ENCODE peak calls at places on chromosomes 5 and 9, in five cellular contexts. S, Q, R, E and L are unnamed samples.

GRCh38 chr5:79990598-79991507 is at the start of gene MTX3:
- DNase-seq in E (peak), R (peak), Q (peak), S (peak), L (peak)

GRCh38 chr5:33936381-33937016 is at the start of gene RXFP3:
- DNase-seq in S (no peak), Q (no peak), E (peak), R (no peak), L (no peak)

GRCh38 chr5:81789033-81789432 is 38.1 kb upstream of the SSBP2 start:
- DNase-seq in R (no peak), S (no peak), Q (no peak), E (peak), L (no peak)

GRCh38 chr5:138330813-138331448 is 673 bp downstream of the CDC25C start:
- DNase-seq in S (no peak), Q (no peak), E (no peak), R (no peak), L (no peak)

GRCh38 chr5:89255845-89256463 is 373.0 kb upstream of the MEF2C start:
- DNase-seq in E (peak), R (no peak), S (no peak), Q (no peak), L (no peak)

GRCh38 chr5:171537463-171537862 is 118.0 kb downstream of the FGF18 start:
- DNase-seq in E (peak), R (no peak), Q (no peak), S (no peak), L (no peak)

GRCh38 chr5:136046231-136046630 is 17.4 kb downstream of the TGFBI start:
- DNase-seq in R (no peak), Q (no peak), S (no peak), E (no peak), L (no peak)

GRCh38 chr9:131709741-131710499 is 30.0 kb downstream of the RAPGEF1 start:
- DNase-seq in Q (no peak), R (peak), S (no peak), E (peak), L (peak)

GRCh38 chr5:52743970-52744369 is 43.7 kb upstream of the ITGA1 start:
- DNase-seq in E (peak), Q (no peak), R (no peak), S (no peak), L (peak)

GRCh38 chr5:58582004-58582403 is 871 bp upstream of the RAB3C start:
- DNase-seq in E (no peak), R (no peak), Q (no peak), S (no peak), L (no peak)

GRCh38 chr5:80346055-80346454 is 26.3 kb downstream of the SPZ1 start:
- DNase-seq in Q (no peak), R (peak), S (no peak), E (no peak), L (peak)

GRCh38 chr5:143577554-143577953 is 174.1 kb upstream of the NR3C1 start:
- DNase-seq in S (no peak), R (no peak), E (no peak), Q (no peak), L (no peak)

GRCh38 chr5:168874713-168875380 is 295.7 kb upstream of the PANK3 start:
- DNase-seq in Q (no peak), R (no peak), S (no peak), E (no peak), L (no peak)

GRCh38 chr9:93536167-93536566 is 40.2 kb upstream of the PHF2 start:
- DNase-seq in E (no peak), Q (no peak), S (no peak), R (no peak), L (no peak)

GRCh38 chr5:138230981-138231589 is 18.0 kb upstream of the CDC23 start:
- DNase-seq in R (no peak), Q (no peak), E (peak), S (no peak), L (no peak)

GRCh38 chr9:89256225-89256624 is 54.8 kb upstream of the CKS2 start:
- DNase-seq in S (no peak), R (no peak), E (no peak), Q (no peak), L (no peak)

GRCh38 chr9:92911496-92912475 is 33.9 kb upstream of the ZNF484 start:
- DNase-seq in Q (no peak), E (no peak), S (no peak), R (no peak), L (no peak)

GRCh38 chr5:6772886-6773285 is 59.7 kb downstream of the TENT4A start:
- DNase-seq in Q (no peak), E (no peak), R (no peak), S (no peak), L (no peak)

GRCh38 chr5:178114325-178115135 is 1.2 kb downstream of the N4BP3 start:
- DNase-seq in E (no peak), S (no peak), Q (no peak), R (no peak), L (peak)

GRCh38 chr5:33852837-33853236 is 39.0 kb downstream of the ADAMTS12 start:
- DNase-seq in Q (no peak), S (no peak), E (no peak), R (no peak), L (no peak)

GRCh38 chr5:72487151-72487550 is 20.1 kb downstream of the ZNF366 start:
- DNase-seq in Q (no peak), R (no peak), S (no peak), E (no peak), L (no peak)

GRCh38 chr5:375336-375920 is 53.9 kb downstream of the AHRR start:
- DNase-seq in E (no peak), R (no peak), Q (no peak), S (peak), L (no peak)

GRCh38 chr9:80649001-80649420 is 1040.3 kb downstream of the TLE1 start:
- DNase-seq in E (peak), Q (peak), S (peak), R (no peak), L (no peak)

GRCh38 chr5:151454166-151454565 is 6.8 kb downstream of the SLC36A1 start:
- DNase-seq in E (no peak), R (no peak), Q (no peak), S (no peak), L (no peak)

GRCh38 chr9:104948277-104948676 is 20.3 kb upstream of the ABCA1 start:
- DNase-seq in Q (no peak), E (no peak), R (no peak), S (no peak), L (no peak)

GRCh38 chr5:110289213-110289810 is 437.2 kb downstream of the TMEM232 start:
- DNase-seq in E (no peak), Q (no peak), S (no peak), R (no peak), L (no peak)

GRCh38 chr5:127184841-127185240 is 105.8 kb upstream of the MEGF10 start:
- DNase-seq in Q (no peak), E (no peak), R (no peak), S (no peak), L (no peak)

GRCh38 chr5:56349461-56349860 is 116.3 kb upstream of the ANKRD55 start:
- DNase-seq in Q (no peak), S (no peak), R (no peak), E (no peak), L (no peak)

GRCh38 chr9:109857337-109857736 is 77.3 kb downstream of the PALM2AKAP2 start:
- DNase-seq in S (no peak), E (peak), Q (no peak), R (no peak), L (no peak)

GRCh38 chr5:55141945-55142690 is 17.9 kb upstream of the GPX8 start:
- DNase-seq in E (no peak), Q (no peak), S (no peak), R (no peak), L (peak)

DNA sequence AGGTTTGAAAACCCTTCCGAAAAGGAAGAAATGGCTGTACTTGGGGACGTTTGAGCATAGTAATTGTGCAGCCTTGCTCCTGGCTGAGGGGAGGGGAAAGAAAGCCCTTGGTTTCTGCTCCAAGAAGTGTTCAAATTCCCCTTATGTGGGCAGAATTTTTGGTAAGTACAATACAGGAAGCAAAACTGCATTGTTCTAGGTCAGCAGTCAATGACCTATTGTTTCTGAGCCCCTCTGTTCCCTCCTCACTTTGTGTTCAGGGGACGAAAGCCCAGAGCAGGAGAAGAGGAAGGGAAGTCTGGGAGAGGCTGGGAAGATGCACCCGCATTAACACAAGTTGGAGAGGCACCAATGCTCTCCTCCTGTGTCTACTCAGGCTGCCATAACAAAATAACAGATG is 11.9 kb downstream of the BASP1 start:
- DNase-seq in R (no peak), Q (no peak), S (no peak), E (no peak), L (no peak)
- H3K27ac ChIP-seq in R (no peak), Q (no peak), S (no peak), E (peak), L (no peak)

GRCh38 chr9:70924905-70925547 is 196.4 kb downstream of the TRPM3 start:
- DNase-seq in Q (no peak), S (no peak), R (no peak), E (peak), L (no peak)
- H3K27ac ChIP-seq in Q (no peak), S (no peak), R (no peak), E (peak), L (no peak)

GRCh38 chr5:77483662-77484061 is 8.5 kb downstream of the WDR41 start:
- DNase-seq in R (no peak), E (no peak), Q (no peak), S (no peak), L (no peak)

GRCh38 chr5:77491783-77492652 is at the start of gene WDR41:
- DNase-seq in E (peak), S (peak), R (peak), Q (peak), L (peak)

GRCh38 chr5:77486344-77486962 is 5.7 kb downstream of the WDR41 start:
- DNase-seq in E (peak), S (no peak), R (no peak), Q (no peak), L (no peak)
- H3K27ac ChIP-seq in E (no peak), S (no peak), R (no peak), Q (no peak), L (no peak)

GRCh38 chr9:35683323-35683722 is 6.4 kb downstream of the TPM2 start:
- DNase-seq in Q (no peak), E (no peak), R (no peak), S (no peak), L (no peak)

GRCh38 chr9:35684921-35685320 is 4.8 kb downstream of the TPM2 start:
- DNase-seq in E (no peak), R (no peak), Q (no peak), S (no peak), L (no peak)

GRCh38 chr9:35686222-35687203 is 3.2 kb downstream of the TPM2 start:
- DNase-seq in S (no peak), Q (no peak), E (peak), R (no peak), L (no peak)

GRCh38 chr9:35687306-35687705 is 2.4 kb downstream of the TPM2 start:
- DNase-seq in R (no peak), S (no peak), E (no peak), Q (no peak), L (no peak)

DNA sequence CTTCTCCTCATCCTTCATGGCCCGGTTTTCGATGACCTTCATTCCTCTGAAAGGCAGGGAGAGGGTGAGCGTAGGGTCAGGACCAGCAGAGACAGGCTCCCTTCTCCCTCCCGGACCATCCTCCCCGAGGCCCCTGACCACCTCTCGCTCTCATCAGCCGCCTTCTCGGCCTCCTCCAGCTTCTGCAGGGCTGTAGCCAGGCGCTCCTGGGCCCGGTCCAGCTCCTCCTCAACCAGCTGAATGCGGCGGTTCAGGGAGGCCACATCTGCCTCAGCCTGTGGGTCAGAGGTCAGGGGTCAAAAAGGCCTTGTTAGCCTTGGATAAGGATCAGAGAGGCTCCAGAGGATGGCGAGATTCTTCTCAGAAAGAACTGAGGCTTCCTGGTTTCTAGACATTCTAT is 4.2 kb downstream of the TPM2 start:
- DNase-seq in S (no peak), Q (no peak), R (no peak), E (no peak), L (no peak)
- H3K27ac ChIP-seq in S (peak), Q (peak), R (no peak), E (no peak), L (no peak)

GRCh38 chr5:157874861-157875260 is 15.9 kb upstream of the CLINT1 start:
- DNase-seq in E (no peak), R (no peak), Q (no peak), S (no peak), L (no peak)

DNA sequence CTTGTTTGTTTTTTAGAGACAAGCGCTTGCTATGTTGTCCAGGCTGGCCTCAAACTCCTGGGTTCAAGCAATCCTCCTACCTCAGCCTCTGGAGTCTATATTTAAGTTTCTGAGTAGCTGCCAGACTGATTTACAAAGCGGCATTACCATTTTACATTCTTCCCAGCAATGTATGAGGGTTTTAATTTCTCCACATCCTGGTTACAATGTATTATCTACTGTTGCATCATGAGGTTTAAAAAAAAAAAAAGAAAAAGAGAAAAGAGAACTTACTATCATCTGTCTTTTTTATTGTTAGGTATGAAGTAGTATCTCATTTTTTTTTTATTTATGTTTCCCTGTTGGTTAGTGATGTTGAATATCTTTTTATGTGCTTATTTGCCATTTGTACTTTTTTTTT is 18.9 kb upstream of the CLINT1 start:
- DNase-seq in R (no peak), E (no peak), S (no peak), Q (no peak), L (no peak)
- H3K27ac ChIP-seq in R (no peak), E (no peak), S (no peak), Q (no peak), L (no peak)

GRCh38 chr5:119323630-119324000 is 32.2 kb upstream of the TNFAIP8 start:
- DNase-seq in E (peak), R (no peak), S (no peak), Q (no peak), L (no peak)
- H3K27ac ChIP-seq in E (peak), R (peak), S (peak), Q (peak), L (peak)

GRCh38 chr9:91359734-91360470 is 1.8 kb downstream of the AUH start:
- DNase-seq in S (no peak), R (no peak), E (no peak), Q (no peak), L (no peak)
- H3K27ac ChIP-seq in S (no peak), R (no peak), E (no peak), Q (peak), L (no peak)

GRCh38 chr9:108269421-108269820 is 586.4 kb downstream of the ACTL7B start:
- DNase-seq in Q (no peak), R (no peak), S (no peak), E (no peak), L (no peak)

GRCh38 chr9:108272350-108272899 is 583.4 kb downstream of the ACTL7B start:
- DNase-seq in R (no peak), E (no peak), Q (peak), S (peak), L (no peak)

GRCh38 chr9:108271646-108272349 is 584.0 kb downstream of the ACTL7B start:
- DNase-seq in S (no peak), E (peak), Q (no peak), R (no peak), L (no peak)

GRCh38 chr9:108270041-108270440 is 585.7 kb downstream of the ACTL7B start:
- DNase-seq in E (peak), R (no peak), Q (no peak), S (no peak), L (no peak)

DNA sequence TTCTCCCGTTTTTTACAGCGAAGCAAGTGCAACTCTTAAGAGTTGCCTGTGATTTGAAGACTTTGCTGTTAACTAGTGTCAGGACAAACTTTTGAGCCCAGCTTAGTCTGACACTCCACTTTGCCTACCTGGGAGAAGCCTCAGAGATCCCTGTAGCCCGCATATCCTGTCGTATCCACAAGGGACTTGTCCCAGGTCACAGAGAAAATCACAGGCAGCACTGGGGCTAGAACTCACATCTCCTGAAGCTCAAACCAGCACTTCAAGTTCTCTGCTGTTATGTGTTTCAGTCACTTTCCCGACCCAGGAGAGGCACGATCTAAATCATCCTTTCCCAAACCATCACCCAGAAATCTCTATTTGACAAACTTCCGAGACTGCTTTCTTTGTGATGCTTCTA is 584.5 kb downstream of the ACTL7B start:
- DNase-seq in Q (no peak), R (no peak), S (no peak), E (no peak), L (no peak)
- H3K27ac ChIP-seq in Q (no peak), R (no peak), S (no peak), E (peak), L (no peak)

DNA sequence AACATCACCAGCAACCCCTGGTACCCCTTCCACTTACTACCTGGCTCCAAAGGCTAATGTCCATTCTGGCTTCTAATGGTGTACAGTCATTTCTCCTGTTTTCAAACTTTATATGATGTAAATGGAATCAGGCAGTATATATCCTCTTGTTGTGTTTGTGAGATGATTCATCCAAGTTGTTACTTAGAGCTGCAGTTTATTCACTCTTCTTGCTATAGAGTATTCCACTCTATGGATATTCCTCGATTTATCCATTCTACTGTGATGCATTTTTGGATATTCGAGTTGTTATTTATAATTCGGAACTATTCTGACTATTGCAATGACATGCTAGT is 32.4 kb downstream of the IRF1 start:
- DNase-seq in S (no peak), Q (no peak), R (no peak), E (peak), L (no peak)
- H3K27ac ChIP-seq in S (no peak), Q (no peak), R (peak), E (peak), L (peak)

GRCh38 chr9:95060916-95061315 is 256.6 kb downstream of the FANCC start:
- DNase-seq in Q (no peak), S (no peak), E (no peak), R (no peak), L (no peak)

GRCh38 chr9:95060246-95060645 is 257.3 kb downstream of the FANCC start:
- DNase-seq in Q (no peak), S (no peak), R (no peak), E (peak), L (no peak)

GRCh38 chr9:95062601-95063065 is 254.9 kb downstream of the FANCC start:
- DNase-seq in R (no peak), E (no peak), Q (no peak), S (no peak), L (no peak)

GRCh38 chr9:95063300-95063699 is 254.2 kb downstream of the FANCC start:
- DNase-seq in Q (no peak), E (no peak), R (no peak), S (no peak), L (no peak)

GRCh38 chr9:95061916-95062600 is 255.5 kb downstream of the FANCC start:
- DNase-seq in Q (no peak), R (no peak), S (no peak), E (no peak), L (no peak)
- H3K27ac ChIP-seq in Q (peak), R (no peak), S (peak), E (no peak), L (no peak)